ENCODE peak calls at places on chromosomes 7 and 10, in five cellular contexts. Z is NCI-H1105, U is dermis blood vessel endothelial cell, B is endothelial cell, I is NCI-H345. F is an unnamed sample.

GRCh38 chr7:142303650-142304049 is 45.8 kb upstream of the PRSS58 start:
- DNase-seq in Z (no peak), U (peak), B (peak), I (peak), F (no peak)

GRCh38 chr7:69994218-69994617 is 395.9 kb downstream of the AUTS2 start:
- DNase-seq in Z (no peak), U (no peak), B (no peak), I (no peak), F (no peak)

GRCh38 chr7:43694399-43694748 is 34.9 kb downstream of the COA1 start:
- DNase-seq in Z (no peak), U (peak), B (no peak), I (no peak), F (no peak)

GRCh38 chr10:100519321-100520051 is at the start of gene SEC31B:
- DNase-seq in Z (no peak), U (peak), B (peak), I (no peak), F (peak)

GRCh38 chr10:101938316-101939272 is 95.0 kb upstream of the KCNIP2 start:
- DNase-seq in Z (no peak), U (peak), B (no peak), I (no peak), F (no peak)

GRCh38 chr7:37558320-37558719 is 109.7 kb upstream of the ELMO1 start:
- DNase-seq in Z (no peak), U (no peak), B (no peak), I (no peak), F (no peak)

GRCh38 chr7:101614939-101615302 is 14.2 kb downstream of the MYL10 start:
- DNase-seq in Z (no peak), U (no peak), B (no peak), I (no peak), F (no peak)

GRCh38 chr10:125967533-125967932 is 71.2 kb downstream of the FANK1 start:
- DNase-seq in Z (no peak), U (no peak), B (no peak), I (no peak), F (no peak)

GRCh38 chr10:11553773-11554381 is 57.6 kb downstream of the USP6NL start:
- DNase-seq in Z (no peak), U (no peak), B (no peak), I (no peak), F (no peak)

F was measured in left cardiac atrium.